ENCODE peak calls at places on chromosomes 12 and 14, in five cellular contexts. F is GM04503, S is NCI-H1417, A is GM03348, R is left lobe of liver. D is an unnamed sample.

GRCh38 chr14:102909462-102909861 is 13.0 kb upstream of the AMN start:
- DNase-seq in F (no peak), S (no peak), R (no peak), A (no peak), D (no peak)

GRCh38 chr14:76154539-76155126 is 2.9 kb downstream of the GPATCH2L start:
- DNase-seq in R (no peak), F (no peak), S (no peak), A (no peak), D (no peak)

GRCh38 chr12:129607293-129607692 is 296.5 kb downstream of the TMEM132D start:
- DNase-seq in R (no peak), A (no peak), F (no peak), S (no peak), D (no peak)

GRCh38 chr12:101670007-101670671 is 27.3 kb upstream of the CHPT1 start:
- DNase-seq in R (peak; percentile 67), S (no peak), F (peak; percentile 11), A (peak; percentile 20), D (peak; percentile 23)

GRCh38 chr12:15584366-15585041 is 204.7 kb downstream of the EPS8 start:
- DNase-seq in R (no peak), S (peak; percentile 61), A (peak; percentile 54), F (no peak), D (peak; percentile 60)

GRCh38 chr12:124492879-124493808 is 74.3 kb downstream of the NCOR2 start:
- DNase-seq in S (no peak), F (no peak), R (peak; percentile 88), A (no peak), D (no peak)

GRCh38 chr12:101671157-101671791 is 26.2 kb upstream of the CHPT1 start:
- DNase-seq in R (no peak), A (no peak), F (no peak), S (no peak), D (no peak)

GRCh38 chr12:6769003-6769389 is 2.8 kb downstream of the PTMS start:
- DNase-seq in A (peak; percentile 53), R (no peak), F (no peak), S (peak; percentile 30), D (no peak)

GRCh38 chr12:66244446-66244845 is 55.4 kb downstream of the IRAK3 start:
- DNase-seq in F (no peak), R (no peak), S (no peak), A (peak; percentile 25), D (no peak)

D was measured in AG04449.